ENCODE peak calls at places on chromosome 12, in four cellular contexts. Z, Y, Q and D are unnamed samples. For H3K4me1, the result is how much of the 10 kb centered on the place peaks cover.

GRCh38 chr12:75208851-75209781 is 523 bp downstream of the KCNC2 start:
- DNase-seq in Q (peak), Y (no peak), Z (no peak), D (peak)

GRCh38 chr12:106508966-106509365 is 73.8 kb upstream of the RFX4 start:
- DNase-seq in Q (no peak), Y (no peak), Z (no peak), D (no peak)

GRCh38 chr12:64665506-64665905 is 55.2 kb downstream of the RASSF3 start:
- DNase-seq in Y (no peak), Q (no peak), Z (no peak), D (no peak)

GRCh38 chr12:115440438-115440837 is 756.5 kb upstream of the TBX3 start:
- DNase-seq in Q (peak), Z (peak), Y (peak), D (peak)

GRCh38 chr12:109753054-109753401 is 39.4 kb downstream of the FAM222A start:
- DNase-seq in Q (no peak), Y (no peak), Z (no peak), D (peak)

GRCh38 chr12:50505945-50506344 is 1.2 kb downstream of the DIP2B start:
- DNase-seq in Y (no peak), Z (no peak), Q (peak), D (peak)

GRCh38 chr12:6093764-6094163 is 30.7 kb downstream of the VWF start:
- DNase-seq in Z (peak), Q (no peak), Y (no peak), D (peak)

GRCh38 chr12:102501773-102502172 is 21.4 kb upstream of the IGF1 start:
- DNase-seq in Z (no peak), Q (no peak), Y (peak), D (no peak)

GRCh38 chr12:27970391-27970980 is 2.0 kb downstream of the PTHLH start:
- DNase-seq in Z (no peak), Q (peak), Y (peak), D (no peak)

GRCh38 chr12:123444396-123445026 is 8.0 kb upstream of the RILPL2 start:
- DNase-seq in Q (no peak), Y (no peak), Z (no peak), D (no peak)

DNA sequence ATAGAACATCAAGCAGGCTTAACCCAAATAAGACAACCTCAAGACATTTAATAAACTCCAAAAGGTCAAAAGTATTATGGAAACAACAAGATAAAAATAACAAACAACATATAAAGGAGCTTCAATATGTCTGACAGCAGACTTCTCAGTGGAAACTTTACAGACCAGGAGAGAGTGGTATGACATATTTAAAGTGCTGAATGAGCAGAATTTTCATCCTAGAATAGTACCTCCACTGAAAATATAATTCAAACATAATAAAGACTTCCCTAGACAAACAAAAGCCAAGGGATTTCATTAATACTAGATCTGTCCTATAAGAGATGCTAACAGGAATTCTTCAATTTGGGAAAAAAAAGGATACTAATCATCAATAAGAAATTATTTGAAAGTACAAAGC is 1005.0 kb downstream of the TMTC2 start:
- DNase-seq in Z (no peak), Q (no peak), Y (no peak), D (no peak)
- H3K4me1 ChIP-seq in Z (under half), Q (under half), Y (under half), D (under half)

GRCh38 chr12:92108651-92109050 is 37.0 kb downstream of the BTG1 start:
- DNase-seq in Y (peak), Z (no peak), Q (peak), D (no peak)
- TF ChIP-seq CTCF in Y (no peak), Z (no peak), Q (no peak), D (no peak)

GRCh38 chr12:67484788-67485480 is 163.6 kb upstream of the DYRK2 start:
- DNase-seq in Y (no peak), Q (no peak), Z (no peak), D (no peak)
- H3K4me3 ChIP-seq in Y (no peak), Q (no peak), Z (no peak), D (no peak)

GRCh38 chr12:54017027-54017788 is 8.4 kb downstream of the HOXC8 start:
- DNase-seq in Y (no peak), Q (no peak), Z (no peak), D (peak)
- H3K4me1 ChIP-seq in Y (under half), Q (under half), Z (under half), D (under half)

DNA sequence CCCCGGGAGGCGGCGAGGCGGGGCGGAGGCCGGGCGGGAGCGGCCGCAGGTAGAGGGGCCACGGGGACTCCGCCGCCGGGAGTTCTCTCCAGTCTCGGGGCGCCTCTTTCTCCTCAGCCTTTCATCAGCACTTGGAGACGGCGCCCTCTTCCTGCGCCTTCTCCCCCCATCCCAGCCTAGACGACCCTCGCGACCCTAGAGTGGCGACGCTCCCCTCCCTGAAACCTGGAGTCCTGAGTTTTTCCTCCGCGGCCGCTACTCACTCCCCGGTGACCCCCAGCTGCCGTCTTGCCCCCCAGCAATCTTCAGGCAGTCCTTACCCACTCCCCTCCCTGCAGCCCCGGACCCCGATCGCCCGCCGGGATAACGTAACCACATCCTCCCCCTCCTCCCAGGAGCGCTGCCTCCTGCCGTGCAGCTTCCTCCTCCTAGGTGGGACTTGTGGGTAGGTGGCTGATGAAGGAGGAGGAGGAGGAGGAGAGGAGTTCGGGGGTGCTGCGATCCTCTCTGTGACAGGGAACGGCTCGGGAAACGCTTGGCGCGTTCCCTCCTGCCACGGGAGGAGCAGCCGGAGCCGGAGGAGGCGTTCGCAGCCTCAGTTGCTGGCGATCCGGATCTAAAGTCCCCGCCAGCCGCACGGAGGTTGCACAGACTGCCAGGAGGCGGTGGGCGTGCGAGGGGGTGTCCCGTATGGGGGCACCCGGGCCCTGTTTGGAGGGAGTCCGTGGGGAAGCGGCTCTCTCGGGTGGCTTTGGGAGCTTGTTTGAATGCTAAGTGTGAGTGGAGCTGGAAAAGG is 889 bp downstream of the PLEKHA5 start:
- DNase-seq in Z (peak), Y (peak), Q (peak), D (peak)
- TF ChIP-seq CTCF in Z (no peak), Y (no peak), Q (no peak), D (no peak)